ENCODE peak calls at places on chromosomes 4 and X, in six cellular contexts. I, T, N, L, U and S are unnamed samples.

GRCh38 chr4:98181815-98182214 is 38.5 kb upstream of the STPG2 start:
- DNase-seq in N (peak; percentile 20), U (no peak), T (peak; percentile 14), I (no peak), L (no peak), S (peak; percentile 10)

GRCh38 chrX:150680974-150681373 is 12.2 kb upstream of the MTMR1 start:
- DNase-seq in T (peak; percentile 34), L (no peak), U (no peak), N (no peak), I (no peak), S (peak; percentile 45)

GRCh38 chr4:20356565-20356964 is 104.9 kb downstream of the SLIT2 start:
- DNase-seq in U (no peak), L (no peak), T (no peak), I (peak; percentile 39), N (no peak), S (no peak)

GRCh38 chr4:5940470-5941203 is 47.8 kb upstream of the CRMP1 start:
- DNase-seq in L (no peak), N (peak; percentile 10), T (peak; percentile 10), U (no peak), I (no peak), S (peak; percentile 91)

GRCh38 chrX:9456250-9457074 is 8.4 kb upstream of the TBL1X start:
- DNase-seq in L (no peak), U (no peak), N (no peak), I (no peak), T (no peak), S (no peak)

GRCh38 chr4:109319156-109319555 is 16.7 kb upstream of the COL25A1 start:
- DNase-seq in T (no peak), N (no peak), L (no peak), U (no peak), I (no peak), S (no peak)

GRCh38 chrX:107935664-107936433 is 46.3 kb downstream of the TEX13B start:
- DNase-seq in L (no peak), N (peak; percentile 1), U (no peak), T (no peak), I (no peak), S (peak; percentile 42)

GRCh38 chr4:113616443-113616842 is 145.1 kb downstream of the CAMK2D start:
- DNase-seq in U (no peak), N (no peak), L (no peak), T (no peak), I (no peak), S (no peak)

GRCh38 chrX:45760187-45760742 is 559.6 kb upstream of the DIPK2B start:
- DNase-seq in L (no peak), T (no peak), U (no peak), I (no peak), N (peak; percentile 11), S (no peak)

GRCh38 chr4:61200991-61201526 is 933 bp downstream of the ADGRL3 start:
- DNase-seq in L (no peak), U (no peak), N (peak; percentile 61), I (peak; percentile 33), T (no peak), S (peak; percentile 74)

DNA sequence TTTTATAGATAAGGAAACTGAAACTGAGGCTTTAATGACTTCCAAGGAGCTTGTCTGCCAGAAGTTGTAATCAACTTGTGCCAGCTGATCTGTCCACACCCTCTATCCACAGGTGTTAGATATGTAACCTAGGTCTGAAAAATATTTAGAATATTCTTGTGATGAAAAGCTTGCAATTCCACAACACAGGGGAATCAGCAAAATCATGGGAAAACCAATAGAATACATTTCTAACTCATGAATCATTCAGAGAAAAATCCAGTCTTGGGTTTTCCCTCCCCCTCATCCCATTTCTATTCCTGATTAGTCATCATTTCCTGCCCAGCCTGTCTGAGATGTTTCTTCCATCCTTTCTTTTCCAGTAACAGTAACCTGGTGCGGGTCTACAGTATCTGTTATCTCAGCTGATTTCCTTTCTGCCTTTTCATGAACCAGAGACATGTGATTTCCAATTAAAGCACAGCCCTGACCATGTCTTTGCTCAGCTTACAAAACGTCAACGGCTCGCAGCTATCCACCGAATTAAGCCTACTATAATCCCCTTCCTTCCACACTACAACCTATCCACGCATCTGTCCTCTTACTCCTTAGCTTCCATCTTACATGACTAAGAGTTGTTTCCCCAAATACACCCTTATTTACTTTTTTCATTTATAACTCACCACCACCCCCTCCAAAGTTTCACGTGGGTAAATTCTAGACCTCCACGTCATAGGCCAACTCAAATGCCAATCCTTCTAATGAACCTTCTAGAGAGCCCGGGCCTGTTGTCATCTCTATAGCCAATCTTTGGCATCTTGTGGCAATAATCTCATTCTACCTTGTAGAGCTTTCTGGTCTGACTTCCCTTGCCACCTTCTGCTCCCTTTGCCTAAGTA is 951 bp upstream of the NOCT start:
- DNase-seq in I (no peak), U (peak; percentile 77), N (peak; percentile 96), T (peak; percentile 94), L (no peak), S (peak; percentile 94)
- H3K4me3 ChIP-seq in I (peak overlapping the region; percentile 79), U (no peak overlapping the region), N (no peak overlapping the region), T (peak overlapping the region; percentile 85), L (peak overlapping the region; percentile 92), S (peak overlapping the region; percentile 27)

GRCh38 chr4:139823746-139824145 is 158.1 kb downstream of the MGST2 start:
- DNase-seq in L (no peak), U (no peak), N (no peak), T (no peak), I (no peak), S (no peak)

GRCh38 chr4:139823345-139823744 is 157.7 kb downstream of the MGST2 start:
- DNase-seq in U (no peak), T (no peak), L (no peak), I (no peak), N (no peak), S (no peak)

GRCh38 chr4:139825523-139826014 is 159.9 kb downstream of the MGST2 start:
- DNase-seq in U (no peak), N (no peak), T (no peak), I (no peak), L (no peak), S (peak; percentile 25)

GRCh38 chr4:139822391-139822790 is 156.8 kb downstream of the MGST2 start:
- DNase-seq in U (no peak), I (no peak), T (no peak), L (no peak), N (no peak), S (no peak)

DNA sequence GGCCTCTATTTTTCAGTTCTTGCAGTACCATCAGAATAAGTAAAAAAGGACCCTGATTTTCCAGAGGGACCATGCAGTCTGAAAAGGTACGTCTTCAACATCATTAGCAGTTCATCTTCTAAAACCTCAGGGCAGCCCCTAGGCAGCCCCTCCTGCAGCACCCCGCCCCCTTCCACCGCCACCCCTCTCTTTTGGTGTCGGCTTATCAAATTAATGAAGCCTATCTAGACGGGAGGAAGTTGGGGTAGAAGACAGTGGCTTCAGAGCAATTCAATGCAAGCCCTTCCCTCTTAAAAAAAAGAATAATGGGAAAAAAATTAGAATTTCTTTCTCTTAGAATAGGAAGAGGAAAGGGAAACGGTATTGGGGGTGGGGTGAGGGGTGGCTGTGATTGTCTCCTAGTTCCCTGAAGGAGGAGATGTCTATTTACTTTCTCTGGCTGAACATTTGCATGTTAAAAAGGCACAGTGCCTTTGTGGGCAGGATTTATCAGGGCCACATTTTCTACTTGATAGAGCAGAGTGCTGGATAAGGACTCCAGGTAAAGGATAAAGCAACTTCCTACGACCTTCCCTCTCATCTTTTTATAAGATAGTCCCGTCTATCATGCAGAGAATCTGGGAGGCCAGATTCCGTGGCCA is 159.4 kb downstream of the MGST2 start:
- DNase-seq in T (no peak), I (no peak), L (no peak), N (no peak), U (no peak), S (peak; percentile 47)
- H2BK120ac ChIP-seq in T (no peak overlapping the region), I (no peak overlapping the region), L (peak overlapping the region; percentile 55), N (no peak overlapping the region), U (no peak overlapping the region), S (peak overlapping the region; percentile 10)

GRCh38 chr4:168634276-168634802 is 137.5 kb downstream of the PALLD start:
- DNase-seq in L (no peak), I (peak; percentile 20), N (peak; percentile 96), U (no peak), T (peak; percentile 92), S (peak; percentile 85)

GRCh38 chr4:168631241-168632151 is 134.6 kb downstream of the PALLD start:
- DNase-seq in T (peak; percentile 55), L (peak; percentile 36), U (peak; percentile 79), N (peak; percentile 80), I (peak; percentile 83), S (peak; percentile 88)

GRCh38 chr4:168632246-168632832 is 135.5 kb downstream of the PALLD start:
- DNase-seq in L (no peak), I (peak; percentile 72), U (no peak), N (no peak), T (no peak), S (peak; percentile 76)

GRCh38 chr4:168633474-168633873 is 136.6 kb downstream of the PALLD start:
- DNase-seq in L (no peak), U (no peak), I (no peak), N (peak; percentile 67), T (no peak), S (no peak)

GRCh38 chr4:168633071-168633470 is 136.2 kb downstream of the PALLD start:
- DNase-seq in T (no peak), N (peak; percentile 30), U (no peak), I (no peak), L (no peak), S (no peak)
- H3K4me3 ChIP-seq in T (no peak overlapping the region), N (no peak overlapping the region), U (peak overlapping the region; percentile 73), I (peak overlapping the region; percentile 86), L (no peak overlapping the region), S (no peak overlapping the region)

DNA sequence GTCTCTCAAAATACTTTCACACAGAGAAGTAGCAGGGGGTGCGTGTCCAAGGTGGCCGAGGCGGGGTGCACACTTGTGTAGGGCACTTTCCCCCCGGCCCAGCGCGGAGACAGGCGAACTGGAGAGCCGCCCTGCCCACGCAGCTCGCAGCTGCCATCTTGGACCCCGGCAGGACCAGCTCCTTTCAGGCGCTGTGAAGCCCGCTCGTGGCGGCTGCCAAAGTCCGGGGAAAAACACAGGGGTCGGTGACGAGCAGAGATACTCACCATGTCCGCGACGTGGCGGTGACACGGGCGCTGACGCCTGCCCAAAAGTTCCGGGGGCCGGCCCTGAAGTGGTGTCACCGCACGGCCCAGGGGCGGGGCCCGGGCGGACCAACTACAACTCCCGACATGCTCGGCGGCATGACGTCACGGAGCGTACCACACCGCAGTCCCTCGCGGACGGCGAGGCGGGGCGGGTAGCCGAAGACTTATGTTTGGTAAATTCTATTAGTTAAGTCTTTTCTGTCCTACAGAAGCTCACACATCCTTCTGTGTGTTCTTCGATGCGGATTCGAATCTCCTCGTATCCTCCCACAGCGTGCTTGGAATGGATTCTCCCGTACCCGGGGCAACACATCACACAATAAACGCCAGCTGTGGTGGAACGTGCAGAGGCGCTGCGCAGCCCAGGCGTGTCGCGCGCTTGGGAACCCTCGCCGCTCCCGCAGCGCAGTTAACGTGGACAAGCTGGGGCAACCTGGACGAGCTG is at the start of gene UFSP2:
- DNase-seq in I (peak; percentile 91), L (peak; percentile 46), U (peak; percentile 91), T (peak; percentile 88), N (peak; percentile 92), S (peak; percentile 93)
- H2BK120ac ChIP-seq in I (no peak within 1 kb of the TSS), L (peak within 1 kb of the TSS; percentile 98), U (peak within 1 kb of the TSS; percentile 95), T (peak within 1 kb of the TSS; percentile 99), N (no peak within 1 kb of the TSS), S (no peak within 1 kb of the TSS)